ENCODE peak calls at places on chromosomes 6 and 20, in five cellular contexts. F, T, K, S and H are unnamed samples.

GRCh38 chr6:154995241-154996162 is at the start of gene TIAM2:
- DNase-seq in K (no peak), S (no peak), F (no peak), T (no peak), H (no peak)

GRCh38 chr6:13436691-13437568 is 50.5 kb downstream of the GFOD1 start:
- DNase-seq in K (no peak), S (no peak), T (no peak), F (no peak), H (no peak)

GRCh38 chr20:21202284-21202683 is 76.4 kb downstream of the KIZ start:
- DNase-seq in K (no peak), S (no peak), T (peak), F (peak), H (peak)

GRCh38 chr6:61809004-61809595 is 476.9 kb downstream of the KHDRBS2 start:
- DNase-seq in F (peak), T (no peak), K (peak), S (peak), H (no peak)

GRCh38 chr20:5078399-5078958 is 41.3 kb downstream of the PCNA start:
- DNase-seq in K (peak), S (peak), F (peak), T (peak), H (no peak)

GRCh38 chr6:43849844-43850243 is 79.8 kb downstream of the VEGFA start:
- DNase-seq in K (no peak), S (no peak), T (no peak), F (no peak), H (no peak)

GRCh38 chr20:20920433-20920832 is 185.7 kb downstream of the LINC00237 start:
- DNase-seq in T (no peak), F (no peak), S (no peak), K (no peak), H (no peak)

GRCh38 chr6:149026530-149026942 is 279.7 kb downstream of the UST start:
- DNase-seq in F (peak), T (peak), K (no peak), S (peak), H (peak)

GRCh38 chr20:61263084-61263695 is 11.1 kb downstream of the CDH4 start:
- DNase-seq in K (peak), S (peak), T (peak), F (no peak), H (no peak)

GRCh38 chr20:8647868-8648495 is 420.9 kb upstream of the PLCB4 start:
- DNase-seq in T (no peak), S (no peak), K (no peak), F (no peak), H (no peak)

GRCh38 chr20:6295477-6296256 is 172.8 kb upstream of the FERMT1 start:
- DNase-seq in T (no peak), K (no peak), F (no peak), S (no peak), H (peak)

GRCh38 chr6:126302191-126302590 is 37.7 kb upstream of the CENPW start:
- DNase-seq in T (no peak), F (peak), K (no peak), S (no peak), H (no peak)

GRCh38 chr6:44462797-44463770 is 75.6 kb downstream of the CDC5L start:
- DNase-seq in F (no peak), T (no peak), K (no peak), S (no peak), H (peak)

GRCh38 chr6:18389479-18389878 is 2.3 kb downstream of the RNF144B start:
- DNase-seq in T (peak), S (no peak), F (peak), K (no peak), H (peak)

GRCh38 chr20:57484772-57485171 is 40.2 kb downstream of the CTCFL start:
- DNase-seq in K (no peak), S (no peak), T (no peak), F (no peak), H (no peak)

GRCh38 chr6:81216668-81217067 is 535.8 kb downstream of the TENT5A start:
- DNase-seq in S (no peak), K (no peak), F (no peak), T (no peak), H (no peak)

GRCh38 chr6:43120938-43121913 is 45.1 kb downstream of the PTK7 start:
- DNase-seq in F (peak), S (no peak), K (no peak), T (peak), H (peak)

GRCh38 chr6:165223736-165224135 is 85.7 kb downstream of the C6orf118 start:
- DNase-seq in K (no peak), F (no peak), T (no peak), S (no peak), H (no peak)

GRCh38 chr6:163418273-163419029 is 3.9 kb downstream of the QKI start:
- DNase-seq in F (no peak), S (no peak), K (no peak), T (no peak), H (no peak)

GRCh38 chr6:12785921-12786320 is 69.4 kb downstream of the PHACTR1 start:
- DNase-seq in F (no peak), T (no peak), K (no peak), S (no peak), H (no peak)

GRCh38 chr6:111478749-111479148 is 4.3 kb downstream of the REV3L start:
- DNase-seq in T (peak), F (peak), S (peak), K (peak), H (no peak)

GRCh38 chr6:111477481-111477938 is 5.5 kb downstream of the REV3L start:
- DNase-seq in S (peak), K (no peak), F (peak), T (no peak), H (no peak)

GRCh38 chr6:111474771-111475170 is 8.2 kb downstream of the REV3L start:
- DNase-seq in K (no peak), T (no peak), F (no peak), S (no peak), H (no peak)

GRCh38 chr6:111480988-111481830 is 1.8 kb downstream of the REV3L start:
- DNase-seq in K (no peak), S (peak), T (peak), F (peak), H (no peak)

DNA sequence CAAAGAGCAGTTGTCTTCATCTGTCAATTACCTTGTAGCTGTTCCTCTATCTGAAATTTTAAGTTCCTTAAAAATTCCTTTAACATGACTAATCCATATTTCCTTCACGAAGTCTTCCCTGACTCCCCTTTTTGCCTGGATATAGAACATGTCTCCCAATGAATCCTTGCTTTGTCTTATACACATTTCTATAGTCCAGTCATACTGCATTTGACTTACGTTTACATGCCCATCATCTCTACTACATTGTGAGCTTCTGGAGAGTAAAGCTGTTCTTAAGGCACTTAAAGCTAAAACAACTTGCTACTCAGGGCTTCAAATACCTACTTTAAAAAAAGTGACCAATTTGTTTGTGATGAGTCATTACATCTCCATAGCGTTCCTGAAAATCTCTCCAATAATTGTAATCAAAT is 4.9 kb downstream of the REV3L start:
- DNase-seq in K (no peak), S (peak), T (peak), F (peak), H (peak)
- H3K4me3 ChIP-seq in K (no peak), S (peak), T (no peak), F (no peak), H (peak)

GRCh38 chr20:18465536-18466200 is 1.2 kb downstream of the DZANK1 start:
- DNase-seq in T (no peak), K (no peak), F (no peak), S (no peak), H (no peak)
- H2AFZ ChIP-seq in T (no peak), K (peak), F (no peak), S (peak), H (no peak)

DNA sequence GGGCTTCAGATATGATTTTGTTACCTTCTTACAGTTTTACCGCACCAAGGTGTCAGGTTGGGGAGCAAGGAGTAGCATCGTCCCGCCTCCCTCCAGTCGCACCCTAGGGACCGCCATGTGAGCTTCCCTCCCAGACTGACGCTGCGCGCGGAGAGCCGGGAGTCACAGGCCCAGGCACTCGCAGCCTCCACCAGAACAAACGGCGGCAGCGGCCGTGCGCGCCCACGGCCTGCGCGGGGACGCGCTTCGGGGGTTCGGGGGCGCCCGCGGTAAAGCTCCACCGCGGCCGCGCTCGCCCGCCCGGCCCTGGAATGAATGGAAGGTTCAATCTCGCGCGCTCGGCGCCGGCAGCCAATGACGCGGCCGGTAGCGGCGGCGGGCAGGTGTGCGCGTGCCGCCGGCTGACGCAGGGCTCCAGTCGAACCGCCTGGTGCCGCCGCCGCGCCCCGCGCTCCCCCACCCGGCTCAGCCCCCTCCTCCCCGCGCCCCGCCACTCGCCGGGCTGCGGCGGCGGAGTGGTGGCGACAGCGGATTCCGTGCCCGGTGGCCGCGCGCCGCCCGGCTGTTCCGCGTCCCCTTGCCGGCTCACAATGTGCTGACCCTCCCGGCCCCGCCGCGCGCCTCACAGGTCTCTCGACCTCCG is 16.5 kb upstream of the LIN28B start:
- DNase-seq in T (no peak), K (no peak), S (no peak), F (no peak), H (no peak)
- H3K4me2 ChIP-seq in T (peak), K (no peak), S (no peak), F (no peak), H (peak)

GRCh38 chr20:19120011-19120410 is 92.4 kb upstream of the SLC24A3 start:
- DNase-seq in F (no peak), K (no peak), S (no peak), T (no peak), H (no peak)

GRCh38 chr20:19120569-19120968 is 91.9 kb upstream of the SLC24A3 start:
- DNase-seq in T (no peak), F (no peak), S (no peak), K (no peak), H (no peak)

GRCh38 chr20:19122395-19122794 is 90.0 kb upstream of the SLC24A3 start:
- DNase-seq in T (no peak), S (peak), F (no peak), K (no peak), H (no peak)

GRCh38 chr20:19121916-19122315 is 90.5 kb upstream of the SLC24A3 start:
- DNase-seq in S (no peak), T (no peak), K (no peak), F (no peak), H (no peak)

GRCh38 chr20:19121463-19121862 is 91.0 kb upstream of the SLC24A3 start:
- DNase-seq in T (no peak), K (no peak), F (no peak), S (no peak), H (no peak)
- H3K4me3 ChIP-seq in T (no peak), K (no peak), F (no peak), S (no peak), H (no peak)

GRCh38 chr6:90217621-90218496 is 78.8 kb downstream of the BACH2 start:
- DNase-seq in F (no peak), T (no peak), K (no peak), S (no peak), H (no peak)
- H2AFZ ChIP-seq in F (peak), T (peak), K (peak), S (peak), H (no peak)

GRCh38 chr6:10411915-10412164 is 3.0 kb downstream of the TFAP2A start:
- DNase-seq in K (no peak), F (no peak), T (no peak), S (no peak), H (no peak)

GRCh38 chr6:10411131-10411914 is 3.6 kb downstream of the TFAP2A start:
- DNase-seq in S (no peak), T (no peak), K (no peak), F (peak), H (no peak)

GRCh38 chr6:10409160-10409765 is 5.6 kb downstream of the TFAP2A start:
- DNase-seq in S (no peak), T (no peak), F (peak), K (no peak), H (no peak)

GRCh38 chr6:10410214-10410873 is 4.5 kb downstream of the TFAP2A start:
- DNase-seq in F (peak), K (no peak), T (no peak), S (no peak), H (no peak)

DNA sequence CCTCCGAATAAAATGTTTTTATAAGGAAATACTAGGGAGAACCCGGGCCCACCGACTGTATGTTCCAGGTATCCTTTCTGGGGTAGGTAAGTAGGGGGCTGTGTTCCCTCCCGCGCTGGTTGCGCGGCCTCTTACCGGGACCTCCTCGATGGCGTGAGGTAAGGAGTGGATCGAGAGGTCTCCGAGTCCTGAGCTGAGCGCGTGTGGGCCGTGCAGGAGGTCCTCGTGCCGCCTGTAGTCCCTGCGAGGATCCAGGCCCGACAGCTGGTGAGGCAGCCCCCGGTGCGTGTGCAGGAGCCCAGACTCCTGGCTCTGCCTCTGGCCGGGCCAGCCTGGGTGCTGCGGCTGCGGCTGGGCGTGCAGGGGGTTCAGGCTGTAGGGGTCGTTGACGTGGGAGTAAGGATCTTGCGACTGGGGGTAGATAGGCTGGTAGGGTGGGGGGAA is 5.1 kb downstream of the TFAP2A start:
- DNase-seq in S (no peak), F (peak), K (no peak), T (no peak), H (no peak)
- H3K4me2 ChIP-seq in S (no peak), F (peak), K (no peak), T (peak), H (no peak)

GRCh38 chr20:50085481-50086365 is 27.2 kb downstream of the UBE2V1 start:
- DNase-seq in S (peak), K (peak), T (peak), F (peak), H (peak)
- H3K4me3 ChIP-seq in S (peak), K (peak), T (no peak), F (no peak), H (no peak)

GRCh38 chr6:109687271-109687721 is 3.7 kb downstream of the AK9 start:
- DNase-seq in F (peak), S (no peak), T (peak), K (no peak), H (peak)
- H2AFZ ChIP-seq in F (peak), S (no peak), T (peak), K (no peak), H (peak)

GRCh38 chr20:63406617-63407245 is 45.6 kb upstream of the CHRNA4 start:
- DNase-seq in T (no peak), F (no peak), K (no peak), S (no peak), H (no peak)
- H3K4me2 ChIP-seq in T (no peak), F (no peak), K (no peak), S (no peak), H (no peak)

GRCh38 chr6:28816339-28816908 is 107.4 kb downstream of the TRIM27 start:
- DNase-seq in K (no peak), F (no peak), S (no peak), T (no peak), H (no peak)
- H3K4me3 ChIP-seq in K (no peak), F (peak), S (no peak), T (no peak), H (no peak)